ENCODE peak calls at places on chromosomes 12 and 14, in four cellular contexts. M is lower leg skin, T is tibial nerve, U is AG08395. I is an unnamed sample.
A peak's percentile ranks its signal among the peaks of the same experiment; 100 is the strongest.

GRCh38 chr12:96211989-96212388 is 17.8 kb downstream of the ELK3 start:
- DNase-seq in T (no peak), M (no peak), U (no peak), I (no peak)

GRCh38 chr12:43914923-43915468 is 79.1 kb downstream of the TMEM117 start:
- DNase-seq in T (no peak), M (no peak), U (peak; percentile 14), I (no peak)

GRCh38 chr12:10709808-10710207 is 13.3 kb downstream of the YBX3 start:
- DNase-seq in U (no peak), M (no peak), T (no peak), I (no peak)

GRCh38 chr14:52801014-52801708 is 9.8 kb upstream of the GNPNAT1 start:
- DNase-seq in T (no peak), M (no peak), U (peak; percentile 70), I (no peak)

GRCh38 chr14:96940009-96940408 is 142.8 kb downstream of the VRK1 start:
- DNase-seq in M (no peak), T (no peak), U (no peak), I (no peak)

GRCh38 chr12:98416845-98417244 is 98.5 kb upstream of the TMPO start:
- DNase-seq in T (no peak), M (no peak), U (peak; percentile 31), I (no peak)

GRCh38 chr12:123032736-123033391 is 52.4 kb downstream of the ARL6IP4 start:
- DNase-seq in U (no peak), T (no peak), M (no peak), I (no peak)

GRCh38 chr14:59181804-59182203 is 6.7 kb upstream of the DAAM1 start:
- DNase-seq in M (no peak), T (no peak), U (no peak), I (no peak)

GRCh38 chr14:55780156-55780946 is 200.3 kb downstream of the KTN1 start:
- DNase-seq in T (peak; percentile 79), U (peak; percentile 42), M (peak; percentile 86), I (no peak)

GRCh38 chr14:72024043-72024407 is 91.8 kb downstream of the RGS6 start:
- DNase-seq in M (no peak), U (no peak), T (peak; percentile 30), I (no peak)